ENCODE peak calls at places on chromosomes 16 and 17, in seven cellular contexts. Q is kidney, B is brain microvascular endothelial cell, T is GM20000, O is foreskin fibroblast, P is bronchial epithelial cell, K is AG04449. G is an unnamed sample.

GRCh38 chr17:78473951-78474630 is 95.6 kb downstream of the PGS1 start:
- DNase-seq in Q (no peak), P (no peak), T (no peak), K (peak), O (no peak), B (no peak), G (peak)

GRCh38 chr16:47033176-47033575 is 59.7 kb upstream of the DNAJA2 start:
- DNase-seq in Q (peak), P (no peak), B (no peak), T (no peak), K (no peak), O (no peak), G (no peak)

GRCh38 chr17:76720941-76721340 is 5.5 kb downstream of the JMJD6 start:
- DNase-seq in P (no peak), K (no peak), Q (no peak), O (no peak), B (no peak), T (no peak), G (no peak)

GRCh38 chr17:30812218-30813177 is 12.0 kb downstream of the CRLF3 start:
- DNase-seq in B (no peak), K (no peak), Q (no peak), P (peak), O (peak), T (no peak), G (peak)

GRCh38 chr16:83393196-83393981 is 414.4 kb upstream of the HSBP1 start:
- DNase-seq in K (no peak), B (peak), Q (no peak), P (no peak), T (no peak), O (peak), G (no peak)

GRCh38 chr16:28597692-28598261 is 927 bp upstream of the SULT1A2 start:
- DNase-seq in P (no peak), K (no peak), O (no peak), T (peak), Q (peak), B (no peak), G (peak)

GRCh38 chr16:19715566-19715965 is 2.5 kb downstream of the KNOP1 start:
- DNase-seq in Q (peak), O (no peak), K (no peak), B (no peak), T (no peak), P (peak), G (no peak)

GRCh38 chr17:17416007-17416399 is 60.8 kb upstream of the MED9 start:
- DNase-seq in T (peak), B (peak), K (no peak), O (peak), Q (no peak), P (peak), G (peak)

GRCh38 chr17:78375401-78376079 is 2.9 kb upstream of the PGS1 start:
- DNase-seq in K (no peak), Q (no peak), B (peak), O (peak), T (no peak), P (peak), G (peak)

GRCh38 chr16:3642397-3643094 is 11.9 kb upstream of the DNASE1 start:
- DNase-seq in P (peak), T (no peak), K (no peak), Q (no peak), O (no peak), B (peak), G (no peak)

GRCh38 chr17:8022358-8023038 is 16.4 kb upstream of the ALOX15B start:
- DNase-seq in T (no peak), B (peak), K (no peak), Q (peak), P (peak), O (no peak), G (no peak)

GRCh38 chr17:16293918-16294317 is 59.4 kb downstream of the CENPV start:
- DNase-seq in O (no peak), K (no peak), B (no peak), Q (no peak), P (no peak), T (no peak), G (no peak)

GRCh38 chr17:63446981-63447687 is 1.0 kb upstream of the CYB561 start:
- DNase-seq in Q (no peak), O (no peak), K (no peak), P (peak), B (no peak), T (no peak), G (no peak)

GRCh38 chr17:78997881-78998280 is 11.7 kb downstream of the CANT1 start:
- DNase-seq in P (no peak), K (no peak), Q (peak), B (no peak), T (no peak), O (no peak), G (no peak)

GRCh38 chr17:69757794-69758430 is 317.1 kb upstream of the KCNJ16 start:
- DNase-seq in O (peak), Q (no peak), K (peak), P (peak), B (peak), T (no peak), G (peak)

GRCh38 chr17:76567634-76568432 is 17.8 kb downstream of the ST6GALNAC2 start:
- DNase-seq in K (no peak), P (no peak), O (no peak), Q (peak), B (no peak), T (no peak), G (no peak)

GRCh38 chr17:78839173-78839761 is 1.3 kb downstream of the USP36 start:
- DNase-seq in O (no peak), P (peak), T (peak), B (peak), K (no peak), Q (no peak), G (peak)

GRCh38 chr17:15264542-15264941 is 584 bp downstream of the PMP22 start:
- DNase-seq in T (no peak), O (no peak), P (no peak), K (no peak), Q (peak), B (no peak), G (no peak)

GRCh38 chr17:61149862-61150362 is 249.7 kb upstream of the TBX2 start:
- DNase-seq in T (no peak), B (no peak), O (no peak), K (no peak), P (no peak), Q (no peak), G (no peak)

GRCh38 chr17:31739300-31739699 is 119.7 kb downstream of the COPRS start:
- DNase-seq in P (peak), O (peak), T (no peak), B (peak), K (no peak), Q (no peak), G (peak)

GRCh38 chr17:73516356-73516755 is 127.9 kb downstream of the SDK2 start:
- DNase-seq in Q (peak), P (no peak), O (no peak), T (no peak), K (no peak), B (no peak), G (no peak)

GRCh38 chr16:23784811-23785447 is 30.1 kb downstream of the CHP2 start:
- DNase-seq in Q (no peak), K (no peak), T (no peak), B (peak), P (peak), O (peak), G (peak)

GRCh38 chr17:41520821-41521521 is 2.3 kb upstream of the KRT15 start:
- DNase-seq in T (no peak), B (no peak), K (no peak), Q (no peak), O (no peak), P (no peak), G (no peak)

GRCh38 chr16:54930034-54930938 is at the start of gene IRX5:
- DNase-seq in Q (peak), B (peak), T (peak), K (peak), P (peak), O (peak), G (peak)

GRCh38 chr16:22728167-22728836 is 85.7 kb upstream of the HS3ST2 start:
- DNase-seq in Q (no peak), B (no peak), T (no peak), P (no peak), K (no peak), O (no peak), G (no peak)
- TF ChIP-seq CTCF in Q (no peak), B (no peak), T (no peak), P (no peak), K (no peak), O (no peak), G (no peak)

GRCh38 chr16:65697061-65697460 is 575.2 kb upstream of the CDH11 start:
- DNase-seq in Q (no peak), B (no peak), T (no peak), K (no peak), P (no peak), O (no peak), G (no peak)
- TF ChIP-seq CTCF in Q (no peak), B (peak), T (no peak), K (no peak), P (no peak), O (peak), G (peak)

DNA sequence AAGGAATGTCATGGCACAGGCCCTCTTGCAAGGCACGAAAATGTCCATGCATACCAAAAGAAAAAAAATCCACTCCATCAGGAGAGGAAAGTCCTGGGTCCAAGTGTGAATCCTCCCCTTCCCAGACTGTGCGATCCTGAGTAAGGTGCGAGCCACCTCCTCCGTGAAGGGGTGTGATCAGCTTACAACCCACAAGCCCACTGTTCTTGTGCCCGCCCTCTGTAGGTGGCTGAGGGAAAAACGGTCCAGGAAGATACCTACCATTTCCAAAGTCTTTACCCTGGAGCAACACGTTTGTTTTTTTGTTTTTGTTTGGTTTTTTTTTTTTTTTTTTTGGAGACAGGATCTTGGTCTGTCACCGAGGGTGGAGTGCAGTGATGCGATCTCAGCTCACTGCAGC is 116.5 kb downstream of the ZNF423 start:
- DNase-seq in O (no peak), T (no peak), Q (no peak), K (no peak), B (no peak), P (no peak), G (no peak)
- TF ChIP-seq CTCF in O (no peak), T (no peak), Q (no peak), K (no peak), B (peak), P (no peak), G (no peak)

GRCh38 chr16:51062039-51062438 is 89.0 kb downstream of the SALL1 start:
- DNase-seq in K (no peak), T (no peak), O (no peak), Q (no peak), B (no peak), P (no peak), G (no peak)
- TF ChIP-seq CTCF in K (no peak), T (no peak), O (no peak), Q (no peak), B (no peak), P (no peak), G (no peak)

GRCh38 chr17:80364091-80364691 is 50.8 kb upstream of the ENDOV start:
- DNase-seq in K (no peak), O (no peak), T (no peak), Q (peak), P (peak), B (no peak), G (no peak)
- TF ChIP-seq CTCF in K (peak), O (peak), T (no peak), Q (no peak), P (peak), B (peak), G (peak)

GRCh38 chr16:74724820-74725549 is 24.3 kb upstream of the MLKL start:
- DNase-seq in Q (peak), K (peak), O (peak), P (no peak), B (peak), T (no peak), G (peak)
- TF ChIP-seq CTCF in Q (no peak), K (peak), O (peak), P (no peak), B (peak), T (no peak), G (peak)

GRCh38 chr17:38333635-38334295 is 10.0 kb downstream of the GPR179 start:
- DNase-seq in T (peak), B (no peak), P (no peak), O (no peak), K (no peak), Q (peak), G (no peak)
- TF ChIP-seq CTCF in T (peak), B (peak), P (peak), O (peak), K (peak), Q (peak), G (peak)

G was measured in HFFc6.